ENCODE peak calls at places on chromosomes 5 and 9, in five cellular contexts. One of them, this sample, is unnamed.

GRCh38 chr5:131571669-131572168 is 63.3 kb downstream of the RAPGEF6 start:
- DNase-seq in lower lobe of right lung: no peak
- DNase-seq in tibial nerve: no peak
- DNase-seq in HCT116: no peak
- DNase-seq in SK-N-SH: no peak
- DNase-seq in this sample: no peak

GRCh38 chr9:93576296-93577044 is at the start of gene PHF2:
- DNase-seq in lower lobe of right lung: peak; percentile 64
- DNase-seq in tibial nerve: no peak
- DNase-seq in SK-N-SH: peak; percentile 86
- DNase-seq in HCT116: no peak
- DNase-seq in this sample: peak; percentile 23

GRCh38 chr5:55176176-55176818 is 3.3 kb upstream of the CDC20B start:
- DNase-seq in SK-N-SH: peak; percentile 71
- DNase-seq in lower lobe of right lung: peak; percentile 52
- DNase-seq in HCT116: no peak
- DNase-seq in tibial nerve: no peak
- DNase-seq in this sample: no peak

GRCh38 chr5:586751-587285 is 25.3 kb upstream of the CEP72 start:
- DNase-seq in tibial nerve: no peak
- DNase-seq in lower lobe of right lung: no peak
- DNase-seq in HCT116: no peak
- DNase-seq in SK-N-SH: no peak
- DNase-seq in this sample: no peak

GRCh38 chr5:10315824-10316509 is 8.3 kb upstream of the CMBL start:
- DNase-seq in SK-N-SH: no peak
- DNase-seq in tibial nerve: no peak
- DNase-seq in lower lobe of right lung: no peak
- DNase-seq in HCT116: no peak
- DNase-seq in this sample: no peak

GRCh38 chr5:143166661-143167420 is 236.6 kb downstream of the NR3C1 start:
- DNase-seq in lower lobe of right lung: no peak
- DNase-seq in tibial nerve: no peak
- DNase-seq in SK-N-SH: no peak
- DNase-seq in HCT116: no peak
- DNase-seq in this sample: no peak

GRCh38 chr5:95818181-95819147 is 4.1 kb downstream of the GLRX start:
- DNase-seq in tibial nerve: no peak
- DNase-seq in HCT116: no peak
- DNase-seq in SK-N-SH: no peak
- DNase-seq in lower lobe of right lung: peak; percentile 68
- DNase-seq in this sample: no peak

GRCh38 chr5:172463031-172463430 is 8.7 kb upstream of the SH3PXD2B start:
- DNase-seq in tibial nerve: no peak
- DNase-seq in HCT116: no peak
- DNase-seq in lower lobe of right lung: no peak
- DNase-seq in SK-N-SH: no peak
- DNase-seq in this sample: no peak

GRCh38 chr9:129574911-129575574 is 45.9 kb downstream of the C9orf50 start:
- DNase-seq in HCT116: no peak
- DNase-seq in SK-N-SH: no peak
- DNase-seq in tibial nerve: no peak
- DNase-seq in lower lobe of right lung: no peak
- DNase-seq in this sample: no peak

GRCh38 chr5:163005949-163006348 is 431.4 kb upstream of the CCNG1 start:
- DNase-seq in tibial nerve: no peak
- DNase-seq in HCT116: no peak
- DNase-seq in lower lobe of right lung: no peak
- DNase-seq in SK-N-SH: no peak
- DNase-seq in this sample: no peak

GRCh38 chr5:97208184-97208713 is 25.2 kb upstream of the RIOK2 start:
- DNase-seq in lower lobe of right lung: no peak
- DNase-seq in SK-N-SH: no peak
- DNase-seq in tibial nerve: no peak
- DNase-seq in HCT116: no peak
- DNase-seq in this sample: no peak

GRCh38 chr9:87194471-87194870 is 247.2 kb upstream of the GAS1 start:
- DNase-seq in HCT116: no peak
- DNase-seq in tibial nerve: no peak
- DNase-seq in lower lobe of right lung: no peak
- DNase-seq in SK-N-SH: no peak
- DNase-seq in this sample: peak; percentile 65

GRCh38 chr5:151285683-151286082 is 17.9 kb downstream of the SLC36A3 start:
- DNase-seq in SK-N-SH: no peak
- DNase-seq in lower lobe of right lung: no peak
- DNase-seq in tibial nerve: no peak
- DNase-seq in HCT116: no peak
- DNase-seq in this sample: no peak

GRCh38 chr5:33049845-33050244 is 338.7 kb downstream of the NPR3 start:
- DNase-seq in SK-N-SH: peak; percentile 4
- DNase-seq in HCT116: peak; percentile 78
- DNase-seq in tibial nerve: no peak
- DNase-seq in lower lobe of right lung: no peak
- DNase-seq in this sample: peak; percentile 83

GRCh38 chr5:154786414-154786813 is 31.2 kb downstream of the LARP1 start:
- DNase-seq in SK-N-SH: no peak
- DNase-seq in HCT116: no peak
- DNase-seq in lower lobe of right lung: no peak
- DNase-seq in tibial nerve: no peak
- DNase-seq in this sample: peak; percentile 35

GRCh38 chr9:90724112-90724511 is 77.5 kb upstream of the SYK start:
- DNase-seq in tibial nerve: no peak
- DNase-seq in SK-N-SH: no peak
- DNase-seq in lower lobe of right lung: no peak
- DNase-seq in HCT116: no peak
- DNase-seq in this sample: no peak

GRCh38 chr5:169300468-169301385 is at the start of gene SLIT3:
- DNase-seq in lower lobe of right lung: no peak
- DNase-seq in SK-N-SH: peak; percentile 90
- DNase-seq in tibial nerve: peak; percentile 35
- DNase-seq in HCT116: no peak
- DNase-seq in this sample: peak; percentile 75

GRCh38 chr5:33781286-33781685 is 110.5 kb downstream of the ADAMTS12 start:
- DNase-seq in tibial nerve: no peak
- DNase-seq in SK-N-SH: peak; percentile 3
- DNase-seq in HCT116: no peak
- DNase-seq in lower lobe of right lung: no peak
- DNase-seq in this sample: peak; percentile 65

GRCh38 chr9:116605904-116606341 is 81.2 kb upstream of the TRIM32 start:
- DNase-seq in lower lobe of right lung: no peak
- DNase-seq in SK-N-SH: peak; percentile 53
- DNase-seq in tibial nerve: no peak
- DNase-seq in HCT116: no peak
- DNase-seq in this sample: peak; percentile 61

GRCh38 chr5:10588779-10589447 is 25.0 kb downstream of the ANKRD33B start:
- DNase-seq in SK-N-SH: no peak
- DNase-seq in HCT116: no peak
- DNase-seq in tibial nerve: no peak
- DNase-seq in lower lobe of right lung: no peak
- DNase-seq in this sample: no peak

GRCh38 chr9:116468369-116468768 is 218.7 kb upstream of the TRIM32 start:
- DNase-seq in HCT116: no peak
- DNase-seq in lower lobe of right lung: no peak
- DNase-seq in SK-N-SH: no peak
- DNase-seq in tibial nerve: no peak
- DNase-seq in this sample: no peak

GRCh38 chr9:104093162-104093561 is 947 bp upstream of the SMC2 start:
- DNase-seq in SK-N-SH: peak; percentile 5
- DNase-seq in HCT116: no peak
- DNase-seq in tibial nerve: no peak
- DNase-seq in lower lobe of right lung: no peak
- DNase-seq in this sample: peak; percentile 18

GRCh38 chr9:104090578-104090977 is 3.5 kb upstream of the SMC2 start:
- DNase-seq in SK-N-SH: no peak
- DNase-seq in tibial nerve: no peak
- DNase-seq in HCT116: no peak
- DNase-seq in lower lobe of right lung: no peak
- DNase-seq in this sample: no peak

GRCh38 chr9:104092192-104092591 is 1.9 kb upstream of the SMC2 start:
- DNase-seq in tibial nerve: no peak
- DNase-seq in SK-N-SH: no peak
- DNase-seq in lower lobe of right lung: no peak
- DNase-seq in HCT116: no peak
- DNase-seq in this sample: no peak

GRCh38 chr9:104091028-104091590 is 3.0 kb upstream of the SMC2 start:
- DNase-seq in tibial nerve: no peak
- DNase-seq in HCT116: no peak
- DNase-seq in SK-N-SH: no peak
- DNase-seq in lower lobe of right lung: no peak
- DNase-seq in this sample: peak; percentile 15

GRCh38 chr9:104091708-104092107 is 2.4 kb upstream of the SMC2 start:
- DNase-seq in HCT116: no peak
- DNase-seq in lower lobe of right lung: no peak
- DNase-seq in tibial nerve: no peak
- DNase-seq in SK-N-SH: no peak
- DNase-seq in this sample: peak; percentile 36
- H3K4me3 ChIP-seq in HCT116: no peak overlapping the region
- H3K4me3 ChIP-seq in lower lobe of right lung: peak overlapping the region; percentile 25
- H3K4me3 ChIP-seq in tibial nerve: no peak overlapping the region
- H3K4me3 ChIP-seq in SK-N-SH: no peak overlapping the region
- H3K4me3 ChIP-seq in this sample: no peak overlapping the region

GRCh38 chr5:146107901-146108300 is 2.5 kb upstream of the PLAC8L1 start:
- DNase-seq in SK-N-SH: no peak
- DNase-seq in tibial nerve: no peak
- DNase-seq in lower lobe of right lung: no peak
- DNase-seq in HCT116: no peak
- DNase-seq in this sample: peak; percentile 38
- TF ChIP-seq CTCF in SK-N-SH: no peak
- TF ChIP-seq CTCF in tibial nerve: no peak
- TF ChIP-seq CTCF in lower lobe of right lung: no peak
- TF ChIP-seq CTCF in HCT116: no peak
- TF ChIP-seq CTCF in this sample: no peak

GRCh38 chr9:4743131-4743875 is 2.3 kb upstream of the AK3 start:
- DNase-seq in HCT116: no peak
- DNase-seq in SK-N-SH: no peak
- DNase-seq in tibial nerve: no peak
- DNase-seq in lower lobe of right lung: no peak
- DNase-seq in this sample: no peak
- H3K4me3 ChIP-seq in HCT116: no peak overlapping the region
- H3K4me3 ChIP-seq in SK-N-SH: peak overlapping the region; percentile 5
- H3K4me3 ChIP-seq in tibial nerve: no peak overlapping the region
- H3K4me3 ChIP-seq in lower lobe of right lung: no peak overlapping the region
- H3K4me3 ChIP-seq in this sample: no peak overlapping the region

GRCh38 chr9:83204047-83204446 is 141.1 kb upstream of the RASEF start:
- DNase-seq in tibial nerve: no peak
- DNase-seq in lower lobe of right lung: no peak
- DNase-seq in HCT116: no peak
- DNase-seq in SK-N-SH: no peak
- DNase-seq in this sample: peak; percentile 16
- TF ChIP-seq CTCF in tibial nerve: no peak
- TF ChIP-seq CTCF in lower lobe of right lung: no peak
- TF ChIP-seq CTCF in HCT116: peak; percentile 22
- TF ChIP-seq CTCF in SK-N-SH: peak; percentile 28
- TF ChIP-seq CTCF in this sample: peak; percentile 40

GRCh38 chr5:101878190-101878589 is 417.9 kb downstream of the SLCO4C1 start:
- DNase-seq in tibial nerve: no peak
- DNase-seq in lower lobe of right lung: no peak
- DNase-seq in SK-N-SH: no peak
- DNase-seq in HCT116: no peak
- DNase-seq in this sample: no peak
- H3K4me3 ChIP-seq in tibial nerve: no peak overlapping the region
- H3K4me3 ChIP-seq in lower lobe of right lung: no peak overlapping the region
- H3K4me3 ChIP-seq in SK-N-SH: no peak overlapping the region
- H3K4me3 ChIP-seq in HCT116: no peak overlapping the region
- H3K4me3 ChIP-seq in this sample: no peak overlapping the region

DNA sequence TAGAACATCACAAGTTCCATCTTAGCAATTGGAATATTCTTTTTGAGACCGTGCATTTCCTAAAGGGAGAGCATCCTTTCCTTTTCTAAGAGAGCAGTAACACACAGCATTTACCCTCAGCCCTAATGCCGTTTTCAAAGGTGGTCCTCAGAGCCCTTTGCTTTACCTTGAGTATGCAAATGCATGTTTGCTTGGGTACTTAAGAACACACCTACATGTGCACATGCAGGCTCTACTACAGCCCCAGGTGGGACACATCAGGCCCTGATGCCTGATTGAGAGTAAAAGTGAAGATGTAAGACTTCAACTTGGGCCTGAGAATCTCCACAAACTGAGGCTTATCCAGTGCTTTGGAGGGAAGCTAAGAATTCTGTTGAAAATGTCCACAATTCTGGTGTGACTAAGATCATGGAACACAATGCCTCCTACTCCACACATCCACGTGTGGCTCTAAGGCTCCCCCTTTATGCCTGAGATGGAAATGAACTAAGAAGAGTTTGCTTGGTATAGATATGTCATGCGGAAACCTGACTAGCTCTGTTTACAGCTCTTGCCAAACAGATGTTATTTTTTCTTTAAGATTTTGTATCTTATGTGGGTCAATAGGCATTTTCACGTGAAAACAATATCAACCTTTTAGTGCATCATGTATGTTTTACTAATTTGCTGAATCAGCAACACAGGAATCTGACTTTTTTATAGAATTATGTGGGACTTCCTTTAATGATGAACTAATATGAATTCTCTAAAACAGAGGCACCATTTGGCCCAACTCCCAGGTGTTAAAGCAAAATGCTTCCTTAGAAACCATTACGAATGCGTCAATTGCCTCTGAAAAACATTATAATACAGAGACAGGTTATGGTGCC is 48.9 kb upstream of the SLC2A8 start:
- DNase-seq in HCT116: no peak
- DNase-seq in SK-N-SH: peak; percentile 55
- DNase-seq in tibial nerve: no peak
- DNase-seq in lower lobe of right lung: no peak
- DNase-seq in this sample: peak; percentile 84
- TF ChIP-seq CTCF in HCT116: peak; percentile 20
- TF ChIP-seq CTCF in SK-N-SH: peak; percentile 68
- TF ChIP-seq CTCF in tibial nerve: peak; percentile 44
- TF ChIP-seq CTCF in lower lobe of right lung: no peak
- TF ChIP-seq CTCF in this sample: peak; percentile 86

GRCh38 chr5:170761708-170762066 is 21.8 kb upstream of the GABRP start:
- DNase-seq in tibial nerve: no peak
- DNase-seq in SK-N-SH: no peak
- DNase-seq in HCT116: no peak
- DNase-seq in lower lobe of right lung: no peak
- DNase-seq in this sample: no peak
- H3K4me3 ChIP-seq in tibial nerve: no peak overlapping the region
- H3K4me3 ChIP-seq in SK-N-SH: no peak overlapping the region
- H3K4me3 ChIP-seq in HCT116: no peak overlapping the region
- H3K4me3 ChIP-seq in lower lobe of right lung: no peak overlapping the region
- H3K4me3 ChIP-seq in this sample: no peak overlapping the region

This sample was measured in fibroblast of pulmonary artery.